ENCODE peak calls at places on chromosome 19, in nine cellular contexts. I is heart left ventricle, R is stomach, B is tibial nerve, O is heart right ventricle, K is MM.1S, G is ovary, M is uterus, J is colonic mucosa. S is an unnamed sample. For H3K9me3, the result is how much of the 10 kb centered on the place peaks cover.

GRCh38 chr19:41821003-41821735 is 23.3 kb downstream of the LYPD4 start:
- DNase-seq in I (no peak), R (peak), B (no peak), O (no peak), K (peak), G (no peak), M (no peak), J (peak), S (no peak)

GRCh38 chr19:13441810-13442512 is 64.3 kb downstream of the CACNA1A start:
- DNase-seq in I (no peak), R (no peak), B (no peak), O (peak), K (peak), G (no peak), M (no peak), J (peak), S (peak)

GRCh38 chr19:38657633-38658222 is 10.3 kb downstream of the ACTN4 start:
- DNase-seq in I (no peak), R (no peak), B (no peak), O (no peak), K (no peak), G (no peak), M (no peak), J (no peak), S (no peak)

GRCh38 chr19:42197375-42197817 is 20.1 kb downstream of the DEDD2 start:
- DNase-seq in I (no peak), R (no peak), B (no peak), O (no peak), K (no peak), G (no peak), M (no peak), J (no peak), S (no peak)

GRCh38 chr19:13774217-13775191 is at the start of gene C19orf53:
- DNase-seq in I (peak), R (peak), B (peak), O (peak), K (peak), G (peak), M (peak), J (peak), S (peak)

GRCh38 chr19:30064021-30064699 is 122.1 kb downstream of the URI1 start:
- DNase-seq in I (no peak), R (no peak), B (no peak), O (no peak), K (no peak), G (no peak), M (no peak), J (no peak), S (no peak)

GRCh38 chr19:41263042-41263849 is 926 bp upstream of the HNRNPUL1 start:
- DNase-seq in I (peak), R (peak), B (peak), O (peak), K (peak), G (peak), M (peak), J (peak), S (peak)

GRCh38 chr19:37933965-37934364 is 27.0 kb downstream of the SIPA1L3 start:
- DNase-seq in I (peak), R (peak), B (no peak), O (peak), K (no peak), G (no peak), M (no peak), J (no peak), S (no peak)

GRCh38 chr19:43715776-43716175 is at the start of gene IRGC:
- DNase-seq in I (no peak), R (no peak), B (no peak), O (no peak), K (no peak), G (no peak), M (no peak), J (no peak), S (no peak)

GRCh38 chr19:10727599-10728250 is 9.8 kb downstream of the DNM2 start:
- DNase-seq in I (no peak), R (no peak), B (no peak), O (no peak), K (no peak), G (no peak), M (no peak), J (no peak), S (no peak)

DNA sequence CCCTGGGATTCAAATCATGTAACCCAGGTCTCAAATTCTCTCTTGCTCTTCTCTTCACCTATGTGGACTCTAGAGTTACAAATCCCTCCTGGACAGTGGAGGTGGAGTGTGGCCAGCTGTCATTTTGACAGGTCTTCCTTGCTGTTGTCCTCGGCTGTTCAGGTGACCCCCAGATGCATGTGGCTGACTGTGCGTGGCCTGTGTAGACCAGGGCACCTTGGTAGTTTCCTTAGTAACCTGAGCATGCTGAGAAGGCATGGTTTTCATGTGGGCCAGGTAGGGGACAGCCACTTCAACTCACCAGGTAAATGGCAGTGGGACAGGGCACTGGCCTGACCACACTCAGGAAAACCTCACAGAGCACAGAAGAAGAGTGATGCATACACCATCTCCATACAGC is 155.0 kb upstream of the TSHZ3 start:
- DNase-seq in I (no peak), R (no peak), B (no peak), O (no peak), K (no peak), G (no peak), M (no peak), J (no peak), S (no peak)
- H3K9me3 ChIP-seq in I (under half), R (under half), B (under half), O (under half), K (under half), G (under half), M (under half), J (under half), S (under half)

GRCh38 chr19:34357431-34357830 is 7.6 kb upstream of the GPI start:
- DNase-seq in I (no peak), R (no peak), B (no peak), O (no peak), K (no peak), G (no peak), M (no peak), J (no peak), S (no peak)
- H3K4me3 ChIP-seq in I (no peak), R (no peak), B (no peak), O (no peak), K (no peak), G (no peak), M (no peak), J (no peak), S (no peak)

GRCh38 chr19:46489445-46490272 is 6.0 kb downstream of the PNMA8B start:
- DNase-seq in I (peak), R (peak), B (peak), O (peak), K (no peak), G (peak), M (peak), J (no peak), S (no peak)
- TF ChIP-seq CTCF in I (peak), R (no peak), B (peak), O (peak), K (no peak), G (peak), M (peak), J (no peak), S (no peak)

GRCh38 chr19:51889934-51890333 is 2.2 kb upstream of the ZNF577 start:
- DNase-seq in I (no peak), R (no peak), B (no peak), O (no peak), K (no peak), G (no peak), M (no peak), J (no peak), S (no peak)

GRCh38 chr19:51882518-51882917 is 5.2 kb downstream of the ZNF577 start:
- DNase-seq in I (no peak), R (no peak), B (no peak), O (no peak), K (no peak), G (no peak), M (no peak), J (no peak), S (no peak)

GRCh38 chr19:51887522-51888498 is at the start of gene ZNF577:
- DNase-seq in I (peak), R (peak), B (peak), O (peak), K (no peak), G (peak), M (peak), J (peak), S (peak)

DNA sequence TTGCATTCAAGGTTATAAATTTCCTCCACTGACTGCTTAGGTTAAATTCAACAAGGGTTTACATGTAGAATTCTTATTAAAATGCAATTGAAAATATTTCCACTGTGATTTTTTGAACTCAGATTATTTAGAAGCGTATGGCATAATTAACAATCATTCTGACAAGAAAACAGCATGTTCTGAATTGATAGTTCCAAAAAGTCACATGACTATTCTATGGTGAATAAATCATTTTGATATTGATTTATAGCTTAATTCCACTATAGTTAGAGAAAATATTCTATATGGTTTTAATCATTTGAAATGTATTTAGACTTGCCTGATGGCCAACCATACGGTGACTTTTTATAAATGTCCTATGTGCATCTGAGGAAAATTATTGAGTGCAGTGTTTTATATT is 3.0 kb downstream of the ZNF577 start:
- DNase-seq in I (no peak), R (no peak), B (no peak), O (no peak), K (no peak), G (no peak), M (no peak), J (no peak), S (no peak)
- H3K9me3 ChIP-seq in I (under half), R (under half), B (under half), O (under half), K (under half), G (under half), M (under half), J (under half), S (half or more)

GRCh38 chr19:45470147-45471081 is 2.6 kb downstream of the FOSB start:
- DNase-seq in I (peak), R (no peak), B (peak), O (no peak), K (no peak), G (peak), M (no peak), J (peak), S (no peak)

GRCh38 chr19:45473366-45474190 is 5.8 kb downstream of the FOSB start:
- DNase-seq in I (no peak), R (no peak), B (no peak), O (no peak), K (no peak), G (peak), M (no peak), J (no peak), S (no peak)

GRCh38 chr19:45472557-45473365 is 5.0 kb downstream of the FOSB start:
- DNase-seq in I (no peak), R (no peak), B (no peak), O (no peak), K (no peak), G (peak), M (no peak), J (no peak), S (no peak)

GRCh38 chr19:45471116-45471865 is 3.5 kb downstream of the FOSB start:
- DNase-seq in I (no peak), R (no peak), B (no peak), O (no peak), K (no peak), G (peak), M (no peak), J (no peak), S (no peak)

GRCh38 chr19:45471866-45472556 is 4.2 kb downstream of the FOSB start:
- DNase-seq in I (no peak), R (no peak), B (no peak), O (no peak), K (no peak), G (peak), M (no peak), J (no peak), S (no peak)
- H3K4me3 ChIP-seq in I (no peak), R (peak), B (no peak), O (peak), K (no peak), G (no peak), M (no peak), J (no peak), S (peak)

DNA sequence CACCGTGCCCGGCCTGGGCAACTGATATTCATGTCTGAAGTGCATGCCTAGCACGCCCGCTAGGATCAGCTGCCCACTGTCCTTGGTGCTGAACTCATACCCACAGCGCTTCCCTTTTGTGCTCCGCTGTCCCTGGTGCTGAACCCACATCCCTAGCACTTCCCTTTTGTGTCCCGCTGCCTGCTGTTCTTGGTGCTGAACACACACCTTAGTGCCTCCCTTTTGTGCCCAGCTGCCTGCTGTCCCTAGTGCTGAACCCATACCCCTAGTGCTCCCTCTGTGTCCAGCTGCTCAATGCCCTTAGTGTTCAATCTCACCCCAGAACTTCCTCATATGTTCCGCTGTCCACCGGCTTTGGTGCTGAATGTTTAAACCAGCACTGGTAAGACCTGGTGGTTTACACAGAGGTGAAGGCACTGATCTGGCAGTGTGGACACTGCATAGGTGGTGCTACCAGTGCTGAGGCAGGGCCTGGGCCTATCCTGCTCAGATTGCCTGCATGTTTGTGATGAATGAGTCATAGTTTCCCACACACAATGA is 26.3 kb upstream of the SIGLEC11 start:
- DNase-seq in I (peak), R (peak), B (peak), O (peak), K (peak), G (peak), M (peak), J (peak), S (peak)
- TF ChIP-seq CTCF in I (peak), R (no peak), B (peak), O (peak), K (peak), G (peak), M (no peak), J (no peak), S (peak)

GRCh38 chr19:51501594-51502263 is at the start of gene SIGLEC12:
- DNase-seq in I (peak), R (no peak), B (peak), O (no peak), K (no peak), G (no peak), M (no peak), J (peak), S (no peak)

GRCh38 chr19:51507209-51507608 is 5.6 kb upstream of the SIGLEC12 start:
- DNase-seq in I (no peak), R (no peak), B (no peak), O (no peak), K (no peak), G (no peak), M (no peak), J (no peak), S (no peak)

GRCh38 chr19:51503891-51504290 is 2.3 kb upstream of the SIGLEC12 start:
- DNase-seq in I (no peak), R (no peak), B (no peak), O (no peak), K (no peak), G (no peak), M (no peak), J (no peak), S (no peak)

GRCh38 chr19:51505904-51506303 is 4.3 kb upstream of the SIGLEC12 start:
- DNase-seq in I (no peak), R (no peak), B (no peak), O (no peak), K (no peak), G (no peak), M (no peak), J (no peak), S (no peak)

GRCh38 chr19:51503428-51503827 is 1.8 kb upstream of the SIGLEC12 start:
- DNase-seq in I (no peak), R (no peak), B (no peak), O (no peak), K (no peak), G (no peak), M (no peak), J (no peak), S (no peak)
- H3K9me3 ChIP-seq in I (under half), R (under half), B (under half), O (under half), K (under half), G (under half), M (under half), J (under half), S (under half)

DNA sequence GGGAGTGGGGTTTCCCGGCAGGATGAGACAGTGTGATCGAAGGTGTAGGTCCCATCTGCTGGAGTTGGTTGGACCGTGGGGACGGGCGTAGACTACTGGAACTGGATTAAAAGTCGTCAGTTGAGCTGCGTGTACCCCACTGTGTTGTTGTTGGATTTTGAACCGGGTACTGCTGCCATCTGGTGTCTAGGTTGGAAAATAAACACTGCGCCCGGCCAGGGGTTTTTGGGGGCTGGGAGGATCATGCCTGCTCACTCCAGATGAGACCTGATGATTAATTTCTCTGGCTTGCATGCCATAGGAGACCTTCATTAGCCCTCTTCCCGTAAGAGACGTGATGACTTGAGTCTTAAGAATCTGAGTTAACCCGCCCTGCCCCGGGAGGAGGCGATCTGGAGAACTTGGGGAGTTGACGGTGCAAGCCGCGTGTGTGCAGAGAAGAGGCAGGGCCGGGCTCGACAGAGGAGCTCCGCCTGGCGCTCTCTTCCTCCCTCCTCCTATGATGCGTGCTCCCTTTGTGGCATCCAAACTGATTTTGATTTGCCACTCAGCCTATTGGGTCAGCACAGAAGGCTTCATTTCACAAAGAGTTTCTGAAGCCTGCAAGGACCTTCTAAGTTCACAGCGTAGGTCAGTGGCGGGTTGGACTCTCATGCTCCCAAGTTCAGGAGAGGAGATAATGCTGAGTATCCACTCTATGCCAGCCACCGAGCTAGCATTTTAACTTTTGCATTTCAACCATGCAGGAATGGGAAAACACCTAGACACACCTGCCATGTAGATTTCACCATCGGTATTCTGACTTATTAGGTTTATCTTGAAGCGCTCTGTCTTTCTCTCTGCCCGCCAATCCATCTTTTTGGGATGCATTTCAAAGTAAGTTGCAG is 2.7 kb downstream of the UHRF1 start:
- DNase-seq in I (peak), R (peak), B (peak), O (peak), K (no peak), G (peak), M (peak), J (peak), S (no peak)
- H3K4me3 ChIP-seq in I (no peak), R (peak), B (peak), O (peak), K (no peak), G (no peak), M (no peak), J (peak), S (peak)

GRCh38 chr19:18514800-18515682 is 6.8 kb downstream of the ELL start:
- DNase-seq in I (peak), R (peak), B (peak), O (peak), K (no peak), G (peak), M (peak), J (peak), S (peak)
- TF ChIP-seq CTCF in I (no peak), R (no peak), B (no peak), O (no peak), K (no peak), G (no peak), M (no peak), J (no peak), S (no peak)